ENCODE peak calls at places on chromosomes 4 and X, in four cellular contexts. One of them, this sample, is unnamed.
A peak's percentile ranks its signal among the peaks of the same experiment; 100 is the strongest.

GRCh38 chrX:44927398-44927797 is 54.4 kb downstream of the KDM6A start:
- DNase-seq in IMR-90: no peak
- DNase-seq in GM12878: no peak
- DNase-seq in K562: no peak
- DNase-seq in this sample: no peak

GRCh38 chr4:53532521-53532920 is 58.8 kb downstream of the LNX1 start:
- DNase-seq in IMR-90: peak; percentile 53
- DNase-seq in GM12878: no peak
- DNase-seq in K562: no peak
- DNase-seq in this sample: no peak

GRCh38 chr4:180103794-180104193 is 2139.4 kb upstream of the TENM3 start:
- DNase-seq in IMR-90: no peak
- DNase-seq in GM12878: no peak
- DNase-seq in K562: no peak
- DNase-seq in this sample: no peak

GRCh38 chrX:7164174-7164573 is 16.2 kb upstream of the PUDP start:
- DNase-seq in IMR-90: no peak
- DNase-seq in GM12878: no peak
- DNase-seq in K562: no peak
- DNase-seq in this sample: no peak

GRCh38 chrX:134660627-134661026 is 2.4 kb upstream of the PLAC1 start:
- DNase-seq in IMR-90: peak; percentile 41
- DNase-seq in GM12878: no peak
- DNase-seq in K562: no peak
- DNase-seq in this sample: no peak

GRCh38 chrX:13128104-13128503 is 83.7 kb upstream of the FAM9C start:
- DNase-seq in IMR-90: peak; percentile 62
- DNase-seq in GM12878: no peak
- DNase-seq in K562: no peak
- DNase-seq in this sample: no peak

GRCh38 chr4:14149469-14150030 is 522.0 kb upstream of the BOD1L1 start:
- DNase-seq in IMR-90: peak; percentile 10
- DNase-seq in GM12878: no peak
- DNase-seq in K562: no peak
- DNase-seq in this sample: no peak

GRCh38 chr4:176534566-176534965 is 214.8 kb downstream of the SPCS3 start:
- DNase-seq in IMR-90: peak; percentile 95
- DNase-seq in GM12878: no peak
- DNase-seq in K562: no peak
- DNase-seq in this sample: no peak

GRCh38 chr4:10461091-10461849 is 4.0 kb upstream of the ZNF518B start:
- DNase-seq in IMR-90: peak; percentile 57
- DNase-seq in GM12878: peak; percentile 31
- DNase-seq in K562: peak; percentile 87
- DNase-seq in this sample: peak; percentile 9

GRCh38 chr4:128517739-128518510 is 230.3 kb upstream of the PGRMC2 start:
- DNase-seq in IMR-90: peak; percentile 98
- DNase-seq in GM12878: peak; percentile 94
- DNase-seq in K562: peak; percentile 89
- DNase-seq in this sample: peak; percentile 81

GRCh38 chr4:117225441-117225840 is 140.1 kb upstream of the TRAM1L1 start:
- DNase-seq in IMR-90: no peak
- DNase-seq in GM12878: no peak
- DNase-seq in K562: no peak
- DNase-seq in this sample: no peak

GRCh38 chr4:33171873-33172550 is 2451.8 kb downstream of the PCDH7 start:
- DNase-seq in IMR-90: no peak
- DNase-seq in GM12878: no peak
- DNase-seq in K562: no peak
- DNase-seq in this sample: no peak

GRCh38 chr4:125432078-125432477 is 117.3 kb downstream of the FAT4 start:
- DNase-seq in IMR-90: peak; percentile 20
- DNase-seq in GM12878: no peak
- DNase-seq in K562: peak; percentile 1
- DNase-seq in this sample: peak; percentile 9

GRCh38 chrX:131025336-131025735 is 32.8 kb upstream of the ARHGAP36 start:
- DNase-seq in IMR-90: no peak
- DNase-seq in GM12878: no peak
- DNase-seq in K562: no peak
- DNase-seq in this sample: no peak

GRCh38 chr4:167100120-167100519 is 134.2 kb downstream of the SPOCK3 start:
- DNase-seq in IMR-90: no peak
- DNase-seq in GM12878: peak; percentile 32
- DNase-seq in K562: no peak
- DNase-seq in this sample: no peak

GRCh38 chrX:109987884-109988283 is 15.0 kb upstream of the TMEM164 start:
- DNase-seq in IMR-90: no peak
- DNase-seq in GM12878: no peak
- DNase-seq in K562: no peak
- DNase-seq in this sample: no peak

GRCh38 chrX:9622128-9622527 is 143.5 kb downstream of the GPR143 start:
- DNase-seq in IMR-90: no peak
- DNase-seq in GM12878: no peak
- DNase-seq in K562: no peak
- DNase-seq in this sample: no peak

GRCh38 chr4:39375478-39375877 is 9.3 kb upstream of the RFC1 start:
- DNase-seq in IMR-90: no peak
- DNase-seq in GM12878: no peak
- DNase-seq in K562: no peak
- DNase-seq in this sample: no peak

GRCh38 chr4:16573181-16573580 is 325.3 kb downstream of the LDB2 start:
- DNase-seq in IMR-90: peak; percentile 67
- DNase-seq in GM12878: no peak
- DNase-seq in K562: no peak
- DNase-seq in this sample: no peak

GRCh38 chr4:187606581-187606980 is 389.0 kb upstream of the ZFP42 start:
- DNase-seq in IMR-90: peak; percentile 69
- DNase-seq in GM12878: no peak
- DNase-seq in K562: peak; percentile 46
- DNase-seq in this sample: peak; percentile 18

GRCh38 chr4:48196758-48197504 is 62.9 kb upstream of the TXK start:
- DNase-seq in IMR-90: no peak
- DNase-seq in GM12878: peak; percentile 72
- DNase-seq in K562: no peak
- DNase-seq in this sample: no peak
- TF ChIP-seq POLR2A in IMR-90: no peak
- TF ChIP-seq POLR2A in GM12878: no peak
- TF ChIP-seq POLR2A in K562: no peak
- TF ChIP-seq POLR2A in this sample: no peak

GRCh38 chr4:55386840-55387239 is 8.9 kb upstream of the TMEM165 start:
- DNase-seq in IMR-90: no peak
- DNase-seq in GM12878: no peak
- DNase-seq in K562: peak; percentile 94
- DNase-seq in this sample: no peak
- TF ChIP-seq ELK1 in IMR-90: no peak
- TF ChIP-seq ELK1 in GM12878: no peak
- TF ChIP-seq ELK1 in K562: no peak
- TF ChIP-seq ELK1 in this sample: no peak

DNA sequence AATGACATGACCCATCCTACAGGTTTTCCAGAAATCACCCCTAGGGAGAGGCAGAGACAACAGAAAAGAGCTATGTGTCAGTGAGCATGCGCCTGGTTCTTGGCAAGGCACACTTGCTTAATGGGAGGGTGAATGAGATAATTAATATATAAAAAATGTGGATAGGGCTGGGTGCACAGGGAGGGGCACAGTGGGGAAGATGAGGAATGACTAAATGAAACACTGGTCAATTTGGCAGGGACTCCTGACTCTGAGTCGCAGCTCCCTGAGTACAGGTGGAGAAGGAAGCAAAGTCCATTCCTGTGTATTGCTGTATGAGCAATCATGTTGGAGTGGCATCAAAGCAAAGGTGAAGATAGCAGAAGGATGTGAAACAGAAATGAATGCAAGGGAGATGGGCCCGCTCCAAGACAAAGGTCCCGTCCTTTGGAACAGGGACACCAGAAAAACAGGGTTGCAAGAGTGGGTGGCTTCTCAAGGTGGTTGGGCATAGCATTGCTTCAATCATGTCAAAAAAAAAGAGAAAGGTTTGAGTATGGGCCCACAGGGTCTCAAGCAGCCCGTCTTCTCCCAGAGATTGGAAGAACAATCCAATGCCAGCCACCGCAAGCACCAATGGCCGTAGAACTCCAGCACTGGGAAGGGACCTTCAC is 278.4 kb upstream of the AGTR2 start:
- DNase-seq in IMR-90: no peak
- DNase-seq in GM12878: no peak
- DNase-seq in K562: no peak
- DNase-seq in this sample: no peak
- TF ChIP-seq POLR2A in IMR-90: no peak
- TF ChIP-seq POLR2A in GM12878: no peak
- TF ChIP-seq POLR2A in K562: no peak
- TF ChIP-seq POLR2A in this sample: no peak

GRCh38 chr4:74619931-74620702 is 174.2 kb downstream of the BTC start:
- DNase-seq in IMR-90: peak; percentile 27
- DNase-seq in GM12878: no peak
- DNase-seq in K562: no peak
- DNase-seq in this sample: peak; percentile 88
- TF ChIP-seq ELK1 in IMR-90: no peak
- TF ChIP-seq ELK1 in GM12878: no peak
- TF ChIP-seq ELK1 in K562: no peak
- TF ChIP-seq ELK1 in this sample: no peak

DNA sequence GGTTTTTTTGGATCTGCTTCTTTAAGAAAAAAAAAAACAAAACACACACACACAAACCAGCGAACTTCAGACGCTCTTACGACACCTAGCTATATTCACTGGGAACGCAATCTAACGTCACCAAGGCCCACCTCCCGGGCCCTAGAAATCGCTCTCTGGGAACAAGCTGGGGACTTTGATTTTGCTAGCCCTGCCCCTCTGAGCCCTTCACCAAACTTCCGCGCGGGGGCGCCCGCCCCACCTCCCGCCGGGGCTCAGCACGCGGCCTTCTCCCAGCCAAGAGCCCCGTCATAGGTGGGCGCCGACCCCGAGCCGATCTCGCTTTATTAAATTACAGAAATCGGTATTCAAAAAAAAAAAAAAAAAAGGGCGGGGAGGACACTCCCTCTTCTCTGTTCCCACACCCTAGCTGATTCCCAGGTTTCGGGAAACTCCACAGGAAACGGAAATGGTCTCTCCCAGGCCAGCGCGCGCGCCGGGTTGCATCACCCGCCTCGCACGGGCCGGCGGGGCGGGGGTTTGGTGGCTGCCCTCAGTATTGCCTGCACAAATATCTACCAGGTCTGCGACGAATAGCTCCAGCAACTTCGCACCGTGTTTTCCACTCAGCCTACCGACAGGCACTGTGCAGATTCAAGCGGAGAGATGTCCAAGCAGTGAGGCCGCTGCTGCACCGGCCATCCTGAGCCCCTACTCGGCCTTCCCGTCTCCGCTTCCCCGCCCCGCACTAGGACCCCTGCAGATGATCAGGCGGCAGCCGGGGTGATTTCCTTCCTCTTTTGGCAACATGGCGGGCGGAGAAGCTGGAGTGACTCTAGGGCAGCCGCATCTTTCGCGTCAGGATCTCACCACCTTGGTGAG is at the start of gene EIF2S3:
- DNase-seq in IMR-90: peak; percentile 98
- DNase-seq in GM12878: peak; percentile 88
- DNase-seq in K562: peak; percentile 95
- DNase-seq in this sample: peak; percentile 77
- TF ChIP-seq POLR2A in IMR-90: peak; percentile 88
- TF ChIP-seq POLR2A in GM12878: peak; percentile 99
- TF ChIP-seq POLR2A in K562: peak; percentile 94
- TF ChIP-seq POLR2A in this sample: peak; percentile 67